ENCODE peak calls at places on chromosomes 2 and 18, in eight cellular contexts. A, N, U, L, S, P, C and Y are unnamed samples.

GRCh38 chr18:45976581-45977373 is 9.6 kb upstream of the EPG5 start:
- DNase-seq in A (no peak), S (no peak), L (no peak), P (peak; percentile 29), C (no peak), N (no peak), U (no peak), Y (no peak)

GRCh38 chr2:138276367-138276766 is 225.2 kb upstream of the SPOPL start:
- DNase-seq in A (no peak), L (no peak), C (no peak), N (no peak), S (no peak), P (no peak), U (no peak), Y (peak; percentile 17)

GRCh38 chr2:109612991-109613921 is 510 bp downstream of the SEPTIN10 start:
- DNase-seq in S (peak; percentile 71), U (peak; percentile 73), P (peak; percentile 78), C (peak; percentile 58), A (no peak), N (peak; percentile 71), L (peak; percentile 62), Y (no peak)

GRCh38 chr2:61807036-61807757 is 46.7 kb downstream of the FAM161A start:
- DNase-seq in N (no peak), L (no peak), S (no peak), A (no peak), P (no peak), C (peak; percentile 66), U (no peak), Y (no peak)

GRCh38 chr18:48028716-48029115 is 98.3 kb upstream of the SMAD2 start:
- DNase-seq in A (no peak), L (no peak), N (no peak), U (no peak), S (no peak), P (no peak), C (no peak), Y (no peak)

GRCh38 chr2:1731512-1731962 is 12.8 kb downstream of the PXDN start:
- DNase-seq in P (no peak), S (no peak), U (peak; percentile 81), A (no peak), N (peak; percentile 29), L (no peak), C (no peak), Y (peak; percentile 16)

GRCh38 chr2:199602271-199602895 is 144.6 kb upstream of the SATB2 start:
- DNase-seq in A (no peak), S (peak; percentile 60), C (no peak), U (peak; percentile 7), L (no peak), P (no peak), N (no peak), Y (peak; percentile 47)

GRCh38 chr2:95062716-95063400 is 37.4 kb downstream of the MAL start:
- DNase-seq in L (no peak), C (no peak), U (no peak), P (no peak), A (no peak), S (peak; percentile 23), N (no peak), Y (no peak)

GRCh38 chr2:128557841-128558241 is 239.2 kb upstream of the HS6ST1 start:
- DNase-seq in C (no peak), U (peak; percentile 68), N (no peak), S (peak; percentile 85), A (no peak), P (peak; percentile 81), L (no peak), Y (no peak)

GRCh38 chr2:232146294-232146693 is 184.8 kb downstream of the DIS3L2 start:
- DNase-seq in S (no peak), N (no peak), A (no peak), L (no peak), P (no peak), U (peak; percentile 37), C (peak; percentile 46), Y (no peak)

GRCh38 chr2:226673314-226673723 is 126.3 kb downstream of the IRS1 start:
- DNase-seq in A (no peak), P (peak; percentile 92), S (no peak), L (peak; percentile 38), N (peak; percentile 31), U (peak; percentile 95), C (no peak), Y (no peak)

GRCh38 chr18:24631238-24632025 is 171.0 kb downstream of the HRH4 start:
- DNase-seq in S (peak; percentile 4), C (no peak), N (no peak), A (no peak), P (no peak), L (no peak), U (no peak), Y (peak; percentile 46)

GRCh38 chr18:47417807-47418206 is 166.3 kb upstream of the SKOR2 start:
- DNase-seq in S (no peak), L (no peak), N (no peak), P (no peak), C (no peak), A (no peak), U (no peak), Y (no peak)

GRCh38 chr18:49019446-49020045 is 68.8 kb upstream of the SMAD7 start:
- DNase-seq in P (no peak), N (no peak), L (no peak), U (no peak), S (no peak), C (no peak), A (no peak), Y (peak; percentile 10)

GRCh38 chr2:97785818-97786217 is 72.4 kb downstream of the ZAP70 start:
- DNase-seq in U (no peak), L (no peak), P (no peak), S (no peak), C (no peak), N (no peak), A (no peak), Y (no peak)

DNA sequence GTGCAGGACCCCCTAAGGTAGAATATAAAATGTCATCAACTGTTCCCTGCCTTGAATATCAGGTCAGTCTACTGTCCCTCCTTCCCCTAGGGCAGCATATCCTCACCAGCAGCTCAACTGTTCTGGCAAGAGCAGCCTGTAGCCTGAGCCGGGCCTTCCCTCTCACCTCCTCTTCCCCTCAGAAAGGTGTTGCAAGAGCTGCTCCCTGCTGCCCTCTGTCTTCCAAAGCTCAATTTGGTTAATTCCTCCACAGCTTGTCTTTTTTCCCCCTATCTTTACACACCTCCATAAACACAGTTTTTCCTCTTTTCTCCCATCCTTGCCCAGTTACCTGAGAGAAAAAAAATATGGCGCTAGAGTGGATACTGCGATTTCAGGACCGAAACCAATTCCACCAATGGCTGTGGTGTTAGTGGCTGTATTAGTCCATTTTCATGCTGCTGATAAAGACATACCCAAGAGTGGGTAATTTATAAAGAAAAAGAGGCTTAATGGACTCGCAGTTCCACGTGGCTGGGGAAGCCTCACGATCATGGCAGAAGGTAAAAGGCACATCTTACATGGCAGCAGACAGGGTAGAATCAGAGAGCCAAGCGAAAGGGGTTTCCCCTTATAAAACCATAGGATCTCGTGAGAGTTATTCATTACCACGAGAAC is 184.7 kb downstream of the MREG start:
- DNase-seq in P (peak; percentile 82), A (no peak), S (peak; percentile 80), L (peak; percentile 66), N (peak; percentile 46), U (peak; percentile 92), C (peak; percentile 48), Y (peak; percentile 75)
- TF ChIP-seq CTCF in P (peak; percentile 75), A (peak; percentile 38), S (peak; percentile 83), L (peak; percentile 74), N (peak; percentile 44), U (peak; percentile 88), C (peak; percentile 68), Y (peak; percentile 82)

GRCh38 chr2:131673400-131674173 is 145.9 kb downstream of the CCDC74A start:
- DNase-seq in U (peak; percentile 65), S (peak; percentile 84), L (peak; percentile 84), A (peak; percentile 28), N (peak; percentile 58), P (peak; percentile 71), C (peak; percentile 85), Y (peak; percentile 84)

DNA sequence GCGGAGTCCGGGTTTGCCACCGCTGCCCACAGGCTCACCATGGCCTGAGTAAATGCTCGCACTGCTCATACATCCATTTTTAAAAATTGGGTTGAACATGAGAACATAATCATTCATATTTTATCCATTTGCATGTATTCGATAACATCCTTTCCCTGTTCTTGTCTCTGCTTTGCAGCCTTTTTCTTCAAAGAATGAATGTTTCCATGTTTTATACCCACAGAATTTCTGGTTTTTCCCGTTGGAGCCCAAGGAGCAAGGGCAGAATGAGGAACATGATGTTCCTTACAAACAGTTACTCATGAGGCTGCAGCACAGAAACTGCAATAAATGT is 146.5 kb downstream of the CCDC74A start:
- DNase-seq in S (no peak), A (no peak), C (no peak), U (no peak), L (no peak), P (no peak), N (no peak), Y (no peak)
- H3K4me3 ChIP-seq in S (peak overlapping the region; percentile 21), A (peak overlapping the region; percentile 50), C (peak overlapping the region; percentile 25), U (no peak overlapping the region), L (peak overlapping the region; percentile 49), P (no peak overlapping the region), N (no peak overlapping the region), Y (no peak overlapping the region)

DNA sequence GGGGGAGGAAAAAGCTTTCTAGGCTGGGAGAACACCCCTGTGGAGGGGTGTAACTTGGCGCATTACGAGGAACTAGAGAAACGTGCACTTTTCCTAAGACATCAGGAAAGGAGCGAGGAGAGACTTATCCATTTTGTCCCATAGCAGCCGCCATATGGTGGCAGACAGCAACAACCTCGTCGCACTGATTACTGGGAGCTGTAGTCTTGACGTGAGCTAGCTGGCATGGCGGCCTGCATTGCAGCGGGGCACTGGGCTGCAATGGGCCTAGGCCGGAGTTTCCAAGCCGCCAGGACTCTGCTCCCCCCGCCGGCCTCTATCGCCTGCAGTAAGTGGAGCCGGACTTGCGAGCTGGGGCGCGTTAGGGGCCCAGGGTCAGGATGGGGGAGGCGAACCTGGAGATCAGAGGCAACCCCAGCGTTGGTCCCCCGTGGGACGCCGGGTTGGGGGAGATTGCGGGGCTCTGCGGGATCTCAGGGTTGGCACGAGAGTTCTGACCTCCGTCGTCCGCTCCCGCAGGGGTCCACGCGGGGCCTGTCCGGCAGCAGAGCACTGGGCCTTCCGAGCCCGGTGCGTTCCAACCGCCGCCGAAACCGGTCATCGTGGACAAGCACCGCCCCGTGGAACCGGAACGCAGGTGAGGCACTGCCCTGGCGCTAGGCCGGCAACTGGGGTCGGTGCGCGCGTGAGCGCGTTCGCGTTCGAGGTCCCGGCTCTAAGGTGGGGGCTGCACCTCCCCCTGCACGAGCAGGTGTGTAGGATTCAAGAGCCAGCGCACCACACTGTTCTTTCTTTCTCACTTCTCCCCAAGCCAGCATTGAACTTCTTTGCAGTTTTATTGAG is at the start of gene MRPL19:
- DNase-seq in U (peak; percentile 95), P (peak; percentile 95), A (peak; percentile 48), N (peak; percentile 88), C (peak; percentile 90), S (peak; percentile 95), L (peak; percentile 90), Y (peak; percentile 95)
- TF ChIP-seq CTCF in U (no peak), P (no peak), A (no peak), N (peak; percentile 14), C (no peak), S (no peak), L (no peak), Y (no peak)

DNA sequence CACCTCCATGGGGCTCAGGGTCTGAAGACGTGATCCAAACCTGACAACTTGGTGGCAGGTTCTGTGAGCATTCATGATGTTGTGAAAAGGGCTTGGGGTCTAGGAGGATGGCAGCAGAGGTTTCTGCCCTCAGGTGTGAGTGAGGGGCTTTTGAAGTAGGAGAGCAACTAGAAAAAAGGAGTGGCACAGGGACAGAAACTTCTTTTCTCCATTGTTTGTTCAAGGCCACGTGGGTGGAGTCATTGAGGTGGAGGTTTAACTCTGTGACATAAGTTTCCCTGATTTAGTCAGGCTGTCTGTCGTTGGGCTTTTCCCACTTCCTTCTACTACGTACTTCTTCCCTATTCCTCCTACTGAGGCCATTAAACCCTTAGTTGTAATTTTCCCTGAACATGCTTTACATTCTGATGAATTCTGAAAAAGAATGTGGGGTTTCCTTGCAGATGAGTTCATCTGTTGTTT is 13.1 kb downstream of the CFLAR start:
- DNase-seq in L (no peak), U (peak; percentile 80), N (no peak), C (peak; percentile 11), A (no peak), P (peak; percentile 70), S (peak; percentile 55), Y (no peak)
- H3K4me3 ChIP-seq in L (no peak overlapping the region), U (no peak overlapping the region), N (no peak overlapping the region), C (peak overlapping the region; percentile 26), A (peak overlapping the region; percentile 7), P (no peak overlapping the region), S (peak overlapping the region; percentile 0), Y (no peak overlapping the region)